ENCODE peak calls at places on chromosomes 7 and 10, in four cellular contexts. E, A, N and R are unnamed samples.

GRCh38 chr7:80533287-80533686 is 21.4 kb upstream of the GNAT3 start:
- DNase-seq in E (no peak), A (no peak), N (no peak), R (no peak)

GRCh38 chr10:13206546-13207443 is 27.4 kb downstream of the UCMA start:
- DNase-seq in E (no peak), A (no peak), N (no peak), R (no peak)

GRCh38 chr7:47672966-47673365 is 91.1 kb upstream of the TNS3 start:
- DNase-seq in E (no peak), A (peak; percentile 86), N (no peak), R (no peak)

GRCh38 chr7:136166521-136166920 is 189.4 kb upstream of the MTPN start:
- DNase-seq in E (no peak), A (no peak), N (no peak), R (no peak)

GRCh38 chr10:15313034-15313433 is 58.1 kb downstream of the FAM171A1 start:
- DNase-seq in E (no peak), A (no peak), N (no peak), R (no peak)

GRCh38 chr10:110664483-110665420 is 20.6 kb downstream of the RBM20 start:
- DNase-seq in E (no peak), A (peak; percentile 59), N (no peak), R (no peak)

GRCh38 chr7:124724516-124725192 is 40.9 kb downstream of the GPR37 start:
- DNase-seq in E (no peak), A (no peak), N (no peak), R (no peak)

GRCh38 chr10:114301177-114301576 is 62.1 kb downstream of the VWA2 start:
- DNase-seq in E (no peak), A (no peak), N (no peak), R (no peak)

GRCh38 chr10:132306951-132307751 is 599 bp downstream of the STK32C start:
- DNase-seq in E (peak; percentile 53), A (peak; percentile 79), N (peak; percentile 23), R (peak; percentile 30)

GRCh38 chr10:68154211-68154497 is 44.9 kb downstream of the MYPN start:
- DNase-seq in E (no peak), A (peak; percentile 73), N (no peak), R (peak; percentile 67)

GRCh38 chr7:150627959-150628358 is 4.2 kb downstream of the GIMAP6 start:
- DNase-seq in E (no peak), A (no peak), N (no peak), R (no peak)